ENCODE peak calls at places on chromosomes 11 and 22, in nine cellular contexts. J is sigmoid colon, I is transverse colon, H is stomach, V is HL-60, A is Panc1, B is spleen, C is GM23338, Q is HCT116. L is an unnamed sample.

GRCh38 chr11:34523053-34523452 is 9.5 kb upstream of the ELF5 start:
- DNase-seq in J (no peak), I (no peak), H (no peak), V (no peak), A (no peak), B (no peak), C (no peak), Q (no peak), L (no peak)

GRCh38 chr11:15106201-15106965 is 8.3 kb upstream of the INSC start:
- DNase-seq in J (no peak), I (no peak), H (no peak), V (no peak), A (no peak), B (no peak), C (no peak), Q (peak), L (no peak)

GRCh38 chr11:19935507-19935906 is 222.9 kb downstream of the NAV2 start:
- DNase-seq in J (no peak), I (no peak), H (no peak), V (no peak), A (no peak), B (no peak), C (peak), Q (no peak), L (no peak)

GRCh38 chr11:93116641-93117577 is 80.9 kb downstream of the SLC36A4 start:
- DNase-seq in J (no peak), I (peak), H (peak), V (no peak), A (no peak), B (no peak), C (peak), Q (no peak), L (no peak)

GRCh38 chr22:37636186-37636948 is 3.1 kb upstream of the SH3BP1 start:
- DNase-seq in J (no peak), I (peak), H (peak), V (no peak), A (no peak), B (peak), C (peak), Q (no peak), L (no peak)

GRCh38 chr11:44737222-44737621 is 10.5 kb downstream of the TSPAN18 start:
- DNase-seq in J (peak), I (no peak), H (no peak), V (no peak), A (no peak), B (no peak), C (no peak), Q (no peak), L (no peak)

GRCh38 chr11:36048496-36049247 is 104.8 kb downstream of the LDLRAD3 start:
- DNase-seq in J (no peak), I (no peak), H (no peak), V (no peak), A (no peak), B (no peak), C (no peak), Q (no peak), L (no peak)

GRCh38 chr11:34252651-34253050 is 105.2 kb downstream of the ABTB2 start:
- DNase-seq in J (no peak), I (no peak), H (no peak), V (no peak), A (no peak), B (no peak), C (no peak), Q (no peak), L (no peak)

GRCh38 chr11:27718853-27719574 is 18.8 kb upstream of the BDNF start:
- DNase-seq in J (no peak), I (peak), H (no peak), V (no peak), A (no peak), B (no peak), C (peak), Q (no peak), L (no peak)

GRCh38 chr11:108929241-108929640 is 264.4 kb downstream of the DDX10 start:
- DNase-seq in J (no peak), I (no peak), H (no peak), V (no peak), A (peak), B (no peak), C (no peak), Q (peak), L (no peak)

GRCh38 chr11:92123540-92123939 is 101.1 kb upstream of the FAT3 start:
- DNase-seq in J (no peak), I (no peak), H (no peak), V (no peak), A (no peak), B (no peak), C (no peak), Q (no peak), L (no peak)

GRCh38 chr22:32661296-32661695 is 140.2 kb upstream of the TIMP3 start:
- DNase-seq in J (peak), I (peak), H (no peak), V (no peak), A (no peak), B (no peak), C (no peak), Q (no peak), L (peak)

GRCh38 chr11:2898366-2899079 is 12.9 kb upstream of the CDKN1C start:
- DNase-seq in J (peak), I (peak), H (peak), V (peak), A (no peak), B (peak), C (no peak), Q (no peak), L (no peak)

GRCh38 chr11:72078477-72078876 is 1.9 kb downstream of the NUMA1 start:
- DNase-seq in J (no peak), I (no peak), H (no peak), V (no peak), A (no peak), B (no peak), C (no peak), Q (no peak), L (no peak)

GRCh38 chr22:48706934-48707748 is 1120.5 kb downstream of the BRD1 start:
- DNase-seq in J (peak), I (no peak), H (no peak), V (no peak), A (no peak), B (peak), C (no peak), Q (no peak), L (no peak)

GRCh38 chr11:79173615-79174014 is 267.2 kb downstream of the TENM4 start:
- DNase-seq in J (no peak), I (no peak), H (no peak), V (no peak), A (no peak), B (no peak), C (peak), Q (no peak), L (no peak)

GRCh38 chr11:70501026-70501901 is 102.9 kb downstream of the CTTN start:
- DNase-seq in J (peak), I (no peak), H (no peak), V (no peak), A (no peak), B (peak), C (no peak), Q (no peak), L (no peak)

GRCh38 chr11:105236631-105237030 is 97.1 kb upstream of the CARD18 start:
- DNase-seq in J (no peak), I (no peak), H (no peak), V (no peak), A (no peak), B (no peak), C (no peak), Q (no peak), L (no peak)

GRCh38 chr11:79342686-79343085 is 98.1 kb downstream of the TENM4 start:
- DNase-seq in J (no peak), I (no peak), H (no peak), V (no peak), A (no peak), B (no peak), C (no peak), Q (no peak), L (no peak)

GRCh38 chr11:45982656-45983470 is 60.4 kb downstream of the LARGE2 start:
- DNase-seq in J (no peak), I (no peak), H (no peak), V (no peak), A (no peak), B (no peak), C (peak), Q (peak), L (no peak)
- H3K4me3 ChIP-seq in J (no peak), I (no peak), H (no peak), V (no peak), A (no peak), B (no peak), C (peak), Q (peak), L (no peak)

DNA sequence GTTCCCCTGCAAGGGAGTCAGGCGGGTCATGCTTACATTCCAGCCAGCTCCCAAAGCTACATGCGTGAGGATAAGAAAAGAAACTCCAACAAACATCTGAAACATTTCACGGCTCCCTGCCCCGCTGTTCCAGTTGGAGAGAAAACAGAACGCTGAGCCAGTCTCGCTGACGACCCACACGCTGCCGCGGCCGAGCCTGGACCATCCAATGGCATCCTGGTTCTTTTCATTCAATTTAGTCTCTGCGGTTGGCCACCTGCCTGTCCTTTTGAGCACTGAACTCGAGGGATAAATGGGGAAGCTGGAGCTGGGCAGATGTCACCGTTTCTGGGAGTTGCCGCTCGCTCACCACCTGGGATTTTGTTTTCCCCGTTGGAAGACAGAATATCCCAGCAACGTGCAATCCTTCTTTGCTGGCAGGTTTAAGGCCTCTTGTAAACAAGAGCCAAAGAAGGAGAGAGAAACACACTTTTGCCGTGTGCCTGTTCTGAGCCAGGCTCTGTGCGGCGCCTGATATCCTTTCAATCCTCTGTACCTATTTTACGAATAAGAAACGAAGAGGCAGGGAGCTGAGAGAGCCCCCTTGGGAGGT is 45.3 kb upstream of the SHISAL1 start:
- DNase-seq in J (peak), I (peak), H (no peak), V (no peak), A (no peak), B (peak), C (no peak), Q (no peak), L (no peak)
- H3K27ac ChIP-seq in J (peak), I (peak), H (peak), V (no peak), A (no peak), B (no peak), C (no peak), Q (no peak), L (no peak)

GRCh38 chr11:114019574-114019973 is 39.9 kb upstream of the ZBTB16 start:
- DNase-seq in J (no peak), I (no peak), H (no peak), V (no peak), A (no peak), B (no peak), C (no peak), Q (no peak), L (no peak)
- TF ChIP-seq POLR2AphosphoS5 in J (no peak), I (no peak), H (no peak), V (no peak), A (no peak), B (no peak), C (no peak), Q (no peak), L (no peak)

GRCh38 chr22:36419912-36420882 is 32.4 kb upstream of the MYH9 start:
- DNase-seq in J (no peak), I (peak), H (no peak), V (no peak), A (no peak), B (no peak), C (no peak), Q (no peak), L (no peak)
- H3K4me3 ChIP-seq in J (peak), I (peak), H (peak), V (no peak), A (no peak), B (no peak), C (no peak), Q (no peak), L (peak)

DNA sequence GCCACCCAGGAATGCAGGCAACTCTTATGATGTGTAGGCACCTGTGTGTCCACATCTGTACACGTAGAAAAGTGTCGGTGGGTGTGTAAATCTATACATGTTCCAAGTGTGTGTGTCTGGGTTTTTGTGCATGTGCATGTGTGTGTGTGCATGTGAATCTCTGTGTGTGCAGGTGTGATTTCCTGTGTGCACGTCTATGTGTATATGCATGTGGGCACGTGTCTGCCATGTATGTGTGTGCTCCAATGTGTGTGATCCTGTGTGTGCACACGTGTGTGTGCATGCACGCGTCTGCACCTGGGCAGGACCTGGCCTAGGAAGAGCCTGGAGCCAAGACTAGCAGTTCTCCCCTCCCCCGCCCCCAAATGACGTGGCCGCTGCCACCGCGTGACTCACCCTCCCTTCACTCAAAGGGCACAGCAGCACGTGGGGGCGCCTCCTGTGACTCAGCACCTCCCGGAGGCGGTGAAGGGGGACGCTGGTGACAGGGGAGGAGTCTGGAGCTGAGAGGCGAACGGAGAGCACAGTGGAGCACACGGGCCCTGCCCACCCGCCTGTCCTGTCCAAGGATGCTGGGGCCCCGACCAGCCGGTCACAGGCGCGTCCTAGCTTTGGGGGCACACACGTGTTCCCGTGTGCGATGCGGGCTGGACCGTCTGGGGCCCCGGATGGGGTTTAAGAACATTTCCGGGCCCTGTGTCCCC is 10.1 kb downstream of the PIM3 start:
- DNase-seq in J (peak), I (peak), H (peak), V (peak), A (peak), B (peak), C (peak), Q (peak), L (peak)
- H3K27ac ChIP-seq in J (peak), I (peak), H (peak), V (peak), A (peak), B (peak), C (no peak), Q (peak), L (peak)

DNA sequence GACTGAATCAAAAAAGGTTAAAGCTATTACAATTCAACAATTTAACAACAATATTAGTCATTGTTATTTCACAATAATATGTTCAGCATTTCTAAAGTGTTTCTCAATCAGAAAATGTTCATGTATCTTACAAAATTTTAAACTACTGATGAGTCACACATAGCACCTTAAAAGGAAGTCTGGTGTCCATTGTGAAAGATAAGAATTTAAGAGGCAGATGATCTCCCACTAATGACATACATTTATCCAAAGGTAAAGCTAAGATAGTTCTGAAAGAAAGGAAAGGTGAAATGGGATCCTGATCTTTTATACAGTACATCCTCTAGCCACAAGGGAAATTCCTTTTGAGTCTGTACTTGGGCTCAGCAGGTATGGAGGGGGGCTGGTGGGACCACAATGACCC is 79.6 kb downstream of the MAML2 start:
- DNase-seq in J (no peak), I (no peak), H (no peak), V (peak), A (no peak), B (no peak), C (no peak), Q (no peak), L (no peak)
- TF ChIP-seq POLR2AphosphoS5 in J (peak), I (no peak), H (no peak), V (no peak), A (no peak), B (no peak), C (no peak), Q (no peak), L (no peak)

GRCh38 chr11:119361056-119361787 is 14.7 kb upstream of the MFRP start:
- DNase-seq in J (peak), I (no peak), H (no peak), V (peak), A (peak), B (peak), C (peak), Q (peak), L (peak)
- H3K4me3 ChIP-seq in J (no peak), I (no peak), H (peak), V (no peak), A (no peak), B (no peak), C (peak), Q (peak), L (no peak)

DNA sequence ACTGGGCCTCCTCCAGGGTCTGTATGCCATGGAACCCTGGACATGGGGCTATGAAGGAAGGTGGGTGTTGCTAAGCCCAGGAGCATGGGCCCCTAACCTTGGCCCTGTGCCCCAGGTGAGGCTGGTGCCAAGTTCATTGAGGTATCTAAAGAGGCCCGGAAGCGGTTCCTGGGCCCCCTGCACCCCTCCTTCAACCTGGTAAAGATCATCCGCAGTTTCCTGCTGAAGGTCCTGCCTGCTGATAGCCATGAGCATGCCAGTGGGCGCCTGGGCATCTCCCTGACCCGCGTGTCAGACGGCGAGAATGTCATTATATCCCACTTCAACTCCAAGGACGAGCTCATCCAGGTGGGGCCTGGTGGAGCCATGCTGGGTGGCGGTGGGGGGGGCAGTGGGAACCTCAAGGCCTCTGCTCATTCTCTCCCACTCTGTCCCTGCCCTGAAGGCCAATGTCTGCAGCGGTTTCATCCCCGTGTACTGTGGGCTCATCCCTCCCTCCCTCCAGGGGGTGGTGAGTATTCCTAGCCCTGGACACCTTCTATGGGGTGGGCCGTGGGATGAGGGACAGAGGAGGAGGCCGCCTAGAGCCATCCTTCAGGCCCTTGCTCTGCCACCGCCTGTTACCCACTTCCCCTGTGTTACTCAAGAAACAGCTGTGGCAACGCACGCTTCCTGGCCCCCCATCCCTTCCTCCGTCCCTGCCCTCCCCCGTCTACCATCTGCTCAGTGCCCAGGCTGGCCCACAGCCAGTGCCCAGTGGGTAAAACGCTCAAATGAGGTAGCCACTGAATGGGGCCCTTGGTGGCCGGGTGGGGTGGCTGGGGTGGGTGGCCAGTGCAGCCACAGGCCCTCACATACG is 3.0 kb downstream of the PNPLA2 start:
- DNase-seq in J (no peak), I (no peak), H (no peak), V (no peak), A (no peak), B (no peak), C (no peak), Q (no peak), L (no peak)
- H3K27ac ChIP-seq in J (peak), I (peak), H (peak), V (peak), A (peak), B (peak), C (no peak), Q (peak), L (peak)

GRCh38 chr11:6456361-6457073 is 15.7 kb upstream of the HPX start:
- DNase-seq in J (no peak), I (no peak), H (no peak), V (no peak), A (no peak), B (no peak), C (no peak), Q (no peak), L (no peak)

GRCh38 chr11:6453152-6453551 is 12.4 kb upstream of the HPX start:
- DNase-seq in J (no peak), I (no peak), H (no peak), V (no peak), A (no peak), B (no peak), C (no peak), Q (no peak), L (no peak)

GRCh38 chr11:6452219-6452618 is 11.4 kb upstream of the HPX start:
- DNase-seq in J (no peak), I (no peak), H (no peak), V (no peak), A (no peak), B (no peak), C (no peak), Q (no peak), L (no peak)

GRCh38 chr11:6457581-6458320 is 16.0 kb downstream of the TRIM3 start:
- DNase-seq in J (no peak), I (no peak), H (no peak), V (no peak), A (no peak), B (no peak), C (no peak), Q (no peak), L (no peak)

DNA sequence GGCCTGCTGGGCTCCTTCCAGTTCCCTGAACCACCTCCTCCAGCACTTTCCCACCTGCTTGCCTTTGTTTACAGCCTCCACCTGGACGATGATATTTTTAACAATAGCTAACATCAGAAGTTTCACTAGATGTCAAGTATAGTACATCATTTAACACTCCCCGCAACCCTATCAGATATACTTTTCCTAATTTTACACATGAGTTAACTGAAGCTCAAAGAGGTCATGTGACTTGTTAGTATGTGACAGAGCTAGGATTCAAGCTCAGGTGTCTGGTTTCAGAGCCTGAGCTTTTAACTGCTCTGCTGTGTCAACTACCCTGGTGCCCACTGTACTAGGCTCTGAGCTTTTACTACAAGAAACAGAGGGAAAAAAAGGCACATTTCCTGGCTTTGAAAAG is 14.3 kb upstream of the HPX start:
- DNase-seq in J (no peak), I (no peak), H (no peak), V (no peak), A (no peak), B (no peak), C (no peak), Q (no peak), L (no peak)
- TF ChIP-seq POLR2AphosphoS5 in J (no peak), I (no peak), H (no peak), V (no peak), A (no peak), B (no peak), C (no peak), Q (no peak), L (no peak)

L was measured in breast epithelium.